ENCODE peak calls at places on chromosome 21, in four cellular contexts. H is GM12891, D is GM12878, R is K562. Q is an unnamed sample.
A peak's percentile ranks its signal among the peaks of the same experiment; 100 is the strongest.

GRCh38 chr21:15014220-15014619 is 50.6 kb downstream of the NRIP1 start:
- DNase-seq in H (no peak), D (no peak), R (no peak), Q (no peak)

GRCh38 chr21:25464275-25464674 is 143.0 kb downstream of the MRPL39 start:
- DNase-seq in H (no peak), D (no peak), R (no peak), Q (no peak)

GRCh38 chr21:42760977-42761751 is 107.7 kb downstream of the PDE9A start:
- DNase-seq in H (no peak), D (no peak), R (no peak), Q (no peak)

GRCh38 chr21:39556176-39556575 is 56.6 kb upstream of the B3GALT5 start:
- DNase-seq in H (no peak), D (no peak), R (no peak), Q (no peak)

GRCh38 chr21:38917045-38917774 is 111.5 kb downstream of the ETS2 start:
- DNase-seq in H (no peak), D (no peak), R (no peak), Q (no peak)

GRCh38 chr21:36783612-36784383 is 84.9 kb downstream of the SIM2 start:
- DNase-seq in H (no peak), D (no peak), R (no peak), Q (no peak)

GRCh38 chr21:41877901-41878830 is 978 bp downstream of the PRDM15 start:
- DNase-seq in H (no peak), D (no peak), R (peak; percentile 76), Q (peak; percentile 38)

GRCh38 chr21:16250282-16250681 is 520.5 kb downstream of the USP25 start:
- DNase-seq in H (no peak), D (no peak), R (no peak), Q (no peak)

GRCh38 chr21:21714396-21714795 is 716.2 kb downstream of the NCAM2 start:
- DNase-seq in H (no peak), D (no peak), R (no peak), Q (no peak)

GRCh38 chr21:23130308-23130707 is 2132.1 kb downstream of the NCAM2 start:
- DNase-seq in H (no peak), D (no peak), R (no peak), Q (no peak)

GRCh38 chr21:42406201-42406601 is 2.5 kb downstream of the UBASH3A start:
- DNase-seq in H (no peak), D (no peak), R (no peak), Q (no peak)

GRCh38 chr21:42289926-42290325 is 25.3 kb downstream of the TFF3 start:
- DNase-seq in H (no peak), D (no peak), R (no peak), Q (peak; percentile 89)

GRCh38 chr21:24826822-24827221 is 780.5 kb downstream of the MRPL39 start:
- DNase-seq in H (no peak), D (no peak), R (no peak), Q (no peak)

GRCh38 chr21:27024971-27025370 is 58.1 kb upstream of the ADAMTS5 start:
- DNase-seq in H (no peak), D (no peak), R (no peak), Q (no peak)

GRCh38 chr21:37208056-37208705 is 59.0 kb downstream of the VPS26C start:
- DNase-seq in H (no peak), D (peak; percentile 68), R (peak; percentile 42), Q (peak; percentile 12)

GRCh38 chr21:42098957-42099547 is 27.9 kb downstream of the UMODL1 start:
- DNase-seq in H (no peak), D (no peak), R (no peak), Q (no peak)

GRCh38 chr21:23384679-23385078 is 2222.6 kb downstream of the MRPL39 start:
- DNase-seq in H (no peak), D (no peak), R (no peak), Q (no peak)

GRCh38 chr21:37193676-37194075 is 73.5 kb downstream of the VPS26C start:
- DNase-seq in H (no peak), D (no peak), R (no peak), Q (no peak)

GRCh38 chr21:43884861-43885370 is 19.9 kb downstream of the AGPAT3 start:
- DNase-seq in H (no peak), D (no peak), R (no peak), Q (no peak)

GRCh38 chr21:18716578-18717138 is 313.1 kb upstream of the TMPRSS15 start:
- DNase-seq in H (no peak), D (no peak), R (no peak), Q (no peak)

GRCh38 chr21:42830456-42831455 is 48.6 kb downstream of the WDR4 start:
- DNase-seq in H (no peak), D (no peak), R (peak; percentile 26), Q (no peak)

GRCh38 chr21:37866027-37866426 is 50.2 kb downstream of the KCNJ6 start:
- DNase-seq in H (no peak), D (no peak), R (no peak), Q (peak; percentile 88)

GRCh38 chr21:31872452-31873274 is at the start of gene HUNK:
- DNase-seq in H (peak; percentile 31), D (no peak), R (no peak), Q (no peak)

GRCh38 chr21:45130324-45130774 is 56.0 kb downstream of the ADARB1 start:
- DNase-seq in H (peak; percentile 39), D (no peak), R (no peak), Q (no peak)
- TF ChIP-seq SPI1 in H (no peak), D (no peak), R (no peak), Q (no peak)

GRCh38 chr21:46128106-46128982 is 27.0 kb downstream of the FTCD start:
- DNase-seq in H (no peak), D (no peak), R (no peak), Q (no peak)
- TF ChIP-seq SPI1 in H (no peak), D (no peak), R (no peak), Q (no peak)

GRCh38 chr21:28160378-28160777 is 832.3 kb downstream of the LTN1 start:
- DNase-seq in H (no peak), D (no peak), R (no peak), Q (no peak)
- TF ChIP-seq SPI1 in H (no peak), D (no peak), R (no peak), Q (no peak)

DNA sequence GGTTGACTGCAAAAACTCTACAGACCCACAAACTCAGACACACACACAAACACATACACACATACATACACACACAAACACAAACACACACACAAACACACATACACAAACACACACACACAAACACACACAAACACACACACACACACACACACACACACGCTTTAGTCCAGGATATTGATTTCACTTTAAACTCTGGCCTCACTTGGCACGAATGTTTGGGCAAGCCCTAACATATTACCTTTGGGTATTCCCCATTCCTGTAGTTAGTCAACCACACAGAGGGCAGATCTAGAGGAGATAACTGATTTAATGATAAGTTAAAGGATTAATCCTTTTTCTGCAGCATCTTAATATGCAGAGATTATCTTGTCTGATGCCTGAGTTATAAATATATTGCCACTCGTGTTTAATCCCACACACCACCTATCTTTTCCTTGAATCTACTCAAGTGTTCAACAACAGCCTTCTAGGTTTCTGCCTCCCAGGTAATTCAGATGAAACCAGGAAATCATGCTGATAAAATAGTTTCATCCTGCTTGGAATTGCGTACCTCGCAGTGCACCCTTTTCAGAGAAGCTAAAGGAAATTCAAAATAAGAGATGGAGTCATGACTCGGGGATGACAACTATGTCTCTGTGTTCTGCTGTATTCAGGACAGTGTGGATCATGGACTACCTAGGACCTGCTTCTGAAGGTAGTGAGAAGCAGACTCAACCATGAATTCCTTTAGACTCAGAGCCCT is 14.5 kb upstream of the RUNX1 start:
- DNase-seq in H (no peak), D (no peak), R (no peak), Q (no peak)
- TF ChIP-seq SPI1 in H (no peak), D (no peak), R (no peak), Q (no peak)

DNA sequence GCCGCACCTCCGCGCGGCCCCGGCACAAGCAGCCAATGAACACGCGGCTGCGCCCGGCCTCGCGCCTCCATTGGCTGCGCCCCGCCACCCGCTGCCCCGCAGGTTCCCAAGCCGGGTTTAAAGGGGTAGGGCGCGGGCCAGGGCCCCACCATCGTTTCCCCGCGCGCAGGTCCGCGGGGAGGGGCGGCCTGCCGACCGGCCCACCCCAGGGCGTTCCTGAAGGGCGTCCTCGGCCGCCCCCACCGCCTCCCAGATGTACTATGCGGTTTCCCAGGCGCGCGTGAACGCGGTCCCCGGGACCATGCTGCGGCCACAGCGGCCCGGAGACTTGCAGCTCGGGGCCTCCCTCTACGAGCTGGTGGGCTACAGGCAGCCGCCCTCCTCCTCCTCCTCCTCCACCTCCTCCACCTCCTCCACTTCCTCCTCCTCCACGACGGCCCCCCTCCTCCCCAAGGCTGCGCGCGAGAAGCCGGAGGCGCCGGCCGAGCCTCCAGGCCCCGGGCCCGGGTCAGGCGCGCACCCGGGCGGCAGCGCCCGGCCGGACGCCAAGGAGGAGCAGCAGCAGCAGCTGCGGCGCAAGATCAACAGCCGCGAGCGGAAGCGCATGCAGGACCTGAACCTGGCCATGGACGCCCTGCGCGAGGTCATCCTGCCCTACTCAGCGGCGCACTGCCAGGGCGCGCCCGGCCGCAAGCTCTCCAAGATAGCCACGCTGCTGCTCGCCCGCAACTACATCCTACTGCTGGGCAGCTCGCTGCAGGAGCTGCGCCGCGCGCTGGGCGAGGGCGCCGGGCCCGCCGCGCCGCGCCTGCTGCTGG is at the start of gene OLIG1:
- DNase-seq in H (peak; percentile 44), D (no peak), R (no peak), Q (peak; percentile 88)
- TF ChIP-seq SPI1 in H (no peak), D (no peak), R (no peak), Q (peak; percentile 54)

GRCh38 chr21:44965251-44966022 is 25.6 kb downstream of the SLX9 start:
- DNase-seq in H (no peak), D (no peak), R (no peak), Q (peak; percentile 18)
- TF ChIP-seq SPI1 in H (no peak), D (no peak), R (no peak), Q (no peak)

GRCh38 chr21:45641480-45642035 is 2.0 kb upstream of the PCBP3 start:
- DNase-seq in H (no peak), D (no peak), R (no peak), Q (no peak)
- TF ChIP-seq SPI1 in H (no peak), D (no peak), R (no peak), Q (no peak)

Q was measured in HL-60.